ENCODE peak calls at places on chromosomes 16 and 17, in four cellular contexts. V, W, J and K are unnamed samples.

GRCh38 chr17:75096082-75096625 is 8.4 kb downstream of the SLC16A5 start:
- DNase-seq in V (no peak), W (no peak), J (peak), K (peak)

GRCh38 chr17:36739208-36739607 is 137.8 kb downstream of the MRM1 start:
- DNase-seq in V (no peak), W (no peak), J (no peak), K (no peak)

GRCh38 chr16:30136971-30137601 is 14.1 kb upstream of the MAPK3 start:
- DNase-seq in V (no peak), W (no peak), J (no peak), K (no peak)

GRCh38 chr16:71412270-71413160 is 29.3 kb downstream of the TLE7 start:
- DNase-seq in V (peak), W (peak), J (peak), K (peak)

GRCh38 chr17:22278302-22279275 is 586.3 kb downstream of the KCNJ18 start:
- DNase-seq in V (no peak), W (no peak), J (no peak), K (no peak)

GRCh38 chr17:78613423-78613822 is 36.2 kb upstream of the DNAH17 start:
- DNase-seq in V (no peak), W (no peak), J (no peak), K (no peak)

GRCh38 chr17:2595736-2596135 is 2.3 kb downstream of the PAFAH1B1 start:
- DNase-seq in V (no peak), W (no peak), J (peak), K (no peak)

GRCh38 chr17:58079300-58080033 is 3.8 kb upstream of the DYNLL2 start:
- DNase-seq in V (no peak), W (no peak), J (no peak), K (no peak)

GRCh38 chr17:79667746-79668145 is 56.9 kb upstream of the RBFOX3 start:
- DNase-seq in V (no peak), W (no peak), J (no peak), K (no peak)

GRCh38 chr16:84683691-84684591 is 15.9 kb upstream of the USP10 start:
- DNase-seq in V (no peak), W (no peak), J (no peak), K (no peak)

GRCh38 chr16:77820340-77820739 is 32.0 kb downstream of the VAT1L start:
- DNase-seq in V (no peak), W (no peak), J (no peak), K (no peak)

GRCh38 chr16:46648656-46649055 is 27.5 kb upstream of the SHCBP1 start:
- DNase-seq in V (no peak), W (no peak), J (no peak), K (no peak)

GRCh38 chr16:12672986-12673385 is 130.7 kb downstream of the CPPED1 start:
- DNase-seq in V (no peak), W (no peak), J (no peak), K (no peak)

GRCh38 chr16:56257260-56257659 is 66.0 kb downstream of the GNAO1 start:
- DNase-seq in V (no peak), W (no peak), J (no peak), K (no peak)

GRCh38 chr17:8939496-8940334 is 25.8 kb downstream of the PIK3R5 start:
- DNase-seq in V (no peak), W (peak), J (no peak), K (no peak)

GRCh38 chr16:81565633-81566032 is 121.0 kb downstream of the CMIP start:
- DNase-seq in V (no peak), W (no peak), J (no peak), K (no peak)

GRCh38 chr17:78329263-78330059 is 30.4 kb downstream of the SOCS3 start:
- DNase-seq in V (no peak), W (peak), J (peak), K (no peak)